ENCODE peak calls at places on chromosomes 13 and 19, in eight cellular contexts. F, R, X, E, Y, B, Z and V are unnamed samples.

GRCh38 chr19:31140717-31141116 is 208.5 kb downstream of the TSHZ3 start:
- DNase-seq in B (peak), Y (no peak), R (peak), X (no peak), E (no peak), Z (no peak), F (no peak), V (no peak)

GRCh38 chr13:21530656-21531055 is 71.6 kb upstream of the ZDHHC20 start:
- DNase-seq in F (no peak), E (no peak), R (no peak), X (no peak), B (no peak), Y (no peak), Z (no peak), V (no peak)

GRCh38 chr19:55383789-55384575 is at the start of gene TMEM238:
- DNase-seq in X (no peak), B (peak), R (peak), Y (no peak), E (no peak), Z (no peak), F (peak), V (no peak)

GRCh38 chr13:63107163-63107935 is 1691.7 kb upstream of the PCDH20 start:
- DNase-seq in Y (no peak), E (no peak), F (no peak), X (no peak), R (peak), B (no peak), Z (no peak), V (no peak)

GRCh38 chr13:42747399-42747873 is 33.9 kb upstream of the FAM216B start:
- DNase-seq in E (no peak), B (peak), R (peak), Y (no peak), X (no peak), F (no peak), Z (no peak), V (peak)

GRCh38 chr13:73521970-73522549 is 463.3 kb downstream of the KLF5 start:
- DNase-seq in Y (no peak), Z (no peak), B (no peak), F (no peak), E (no peak), X (no peak), R (peak), V (no peak)

GRCh38 chr19:31448221-31448657 is 99.0 kb upstream of the TSHZ3 start:
- DNase-seq in F (peak), X (peak), B (peak), Z (peak), Y (no peak), R (peak), E (no peak), V (peak)

GRCh38 chr19:54518844-54519243 is 16.2 kb downstream of the LAIR2 start:
- DNase-seq in E (no peak), R (peak), X (no peak), Z (no peak), F (no peak), B (no peak), Y (no peak), V (no peak)

GRCh38 chr19:49056101-49056901 is 1.2 kb downstream of the CGB7 start:
- DNase-seq in Z (peak), R (peak), X (no peak), E (no peak), F (peak), Y (no peak), B (peak), V (no peak)

GRCh38 chr13:39957868-39958676 is 302.6 kb downstream of the COG6 start:
- DNase-seq in R (no peak), B (no peak), Z (no peak), F (no peak), X (no peak), E (no peak), Y (no peak), V (no peak)

GRCh38 chr13:63680704-63681103 is 2265.1 kb upstream of the PCDH20 start:
- DNase-seq in E (no peak), B (no peak), Z (no peak), Y (no peak), F (no peak), X (no peak), R (no peak), V (no peak)

GRCh38 chr19:35619290-35619923 is 6.9 kb downstream of the HAUS5 start:
- DNase-seq in Y (no peak), B (no peak), F (no peak), X (no peak), R (no peak), Z (no peak), E (no peak), V (no peak)

GRCh38 chr13:100024023-100024422 is 42.4 kb downstream of the ZIC2 start:
- DNase-seq in F (no peak), B (no peak), Y (no peak), X (no peak), Z (no peak), R (no peak), E (no peak), V (no peak)

GRCh38 chr19:55563261-55563690 is 17.4 kb downstream of the ZNF579 start:
- DNase-seq in Z (no peak), E (no peak), F (peak), B (peak), Y (no peak), R (no peak), X (no peak), V (no peak)

GRCh38 chr19:38792250-38793111 is 3.5 kb downstream of the LGALS7B start:
- DNase-seq in B (peak), E (no peak), F (peak), Z (no peak), X (no peak), Y (no peak), R (no peak), V (no peak)

GRCh38 chr19:597406-598315 is 8.0 kb downstream of the HCN2 start:
- DNase-seq in B (no peak), Y (no peak), E (no peak), X (no peak), F (no peak), R (no peak), Z (no peak), V (no peak)

GRCh38 chr19:55257461-55258411 is 1.1 kb downstream of the PPP6R1 start:
- DNase-seq in E (no peak), F (no peak), Z (no peak), Y (no peak), R (peak), X (peak), B (peak), V (no peak)

GRCh38 chr19:34366670-34367423 is 1.9 kb downstream of the GPI start:
- DNase-seq in F (no peak), X (no peak), B (peak), E (no peak), R (peak), Y (no peak), Z (no peak), V (no peak)

GRCh38 chr19:1027020-1027952 is 878 bp downstream of the CNN2 start:
- DNase-seq in Y (no peak), Z (no peak), E (no peak), B (peak), F (peak), R (peak), X (no peak), V (no peak)

GRCh38 chr19:2315818-2316353 is 7.9 kb upstream of the LINGO3 start:
- DNase-seq in B (peak), Z (peak), R (peak), E (peak), F (peak), Y (no peak), X (no peak), V (no peak)

GRCh38 chr13:80126382-80127068 is 214.4 kb downstream of the SPRY2 start:
- DNase-seq in Y (no peak), B (no peak), F (no peak), R (no peak), Z (no peak), E (no peak), X (no peak), V (no peak)

GRCh38 chr19:39254539-39255345 is 6.1 kb upstream of the IFNL4 start:
- DNase-seq in Y (no peak), E (no peak), B (no peak), X (no peak), Z (no peak), F (no peak), R (no peak), V (no peak)

GRCh38 chr19:49064768-49065611 is at the start of gene NTF4:
- DNase-seq in F (no peak), Y (no peak), X (no peak), B (peak), R (no peak), Z (no peak), E (no peak), V (no peak)

DNA sequence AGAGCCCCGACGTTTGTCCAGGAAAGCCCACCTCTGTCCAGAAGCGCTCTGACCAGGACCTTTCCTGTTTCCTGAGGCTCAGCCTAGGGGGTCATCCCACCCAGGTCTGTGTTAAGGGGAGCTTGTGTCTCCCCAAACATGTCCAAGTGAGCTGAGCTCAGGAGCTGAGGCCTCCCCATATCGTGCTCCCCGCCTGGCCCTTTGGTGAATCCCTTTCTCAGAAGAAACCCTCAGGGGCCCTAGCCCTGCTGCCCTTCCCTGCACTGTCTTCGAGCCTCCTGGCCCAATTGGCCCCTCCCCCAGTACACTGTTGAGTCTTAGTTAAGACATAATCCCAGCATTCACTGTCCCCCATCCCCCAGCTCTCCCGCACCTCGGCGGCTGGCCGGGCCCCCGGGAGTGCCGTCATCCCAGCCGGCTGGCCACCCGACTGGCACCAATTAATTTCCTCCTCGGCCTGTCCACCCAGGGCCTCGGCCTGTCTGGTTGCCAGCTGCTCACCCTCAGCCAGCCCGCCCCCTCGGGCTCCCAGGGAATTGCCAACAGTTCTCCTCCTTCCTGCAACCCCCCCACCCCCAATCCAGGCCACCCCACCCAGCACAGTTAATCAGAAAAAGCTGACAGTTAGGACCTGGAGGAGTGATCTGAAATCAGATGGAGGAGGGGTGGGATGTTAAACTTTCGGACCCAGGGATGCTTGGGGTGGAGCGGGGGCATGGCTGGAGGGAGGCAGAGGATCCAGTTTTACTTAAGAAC is 13.6 kb downstream of the IER2 start:
- DNase-seq in E (peak), Z (peak), F (peak), X (peak), B (peak), Y (no peak), R (peak), V (no peak)
- H3K4me3 ChIP-seq in E (peak), Z (peak), F (peak), X (peak), B (peak), Y (peak), R (peak), V (peak)

DNA sequence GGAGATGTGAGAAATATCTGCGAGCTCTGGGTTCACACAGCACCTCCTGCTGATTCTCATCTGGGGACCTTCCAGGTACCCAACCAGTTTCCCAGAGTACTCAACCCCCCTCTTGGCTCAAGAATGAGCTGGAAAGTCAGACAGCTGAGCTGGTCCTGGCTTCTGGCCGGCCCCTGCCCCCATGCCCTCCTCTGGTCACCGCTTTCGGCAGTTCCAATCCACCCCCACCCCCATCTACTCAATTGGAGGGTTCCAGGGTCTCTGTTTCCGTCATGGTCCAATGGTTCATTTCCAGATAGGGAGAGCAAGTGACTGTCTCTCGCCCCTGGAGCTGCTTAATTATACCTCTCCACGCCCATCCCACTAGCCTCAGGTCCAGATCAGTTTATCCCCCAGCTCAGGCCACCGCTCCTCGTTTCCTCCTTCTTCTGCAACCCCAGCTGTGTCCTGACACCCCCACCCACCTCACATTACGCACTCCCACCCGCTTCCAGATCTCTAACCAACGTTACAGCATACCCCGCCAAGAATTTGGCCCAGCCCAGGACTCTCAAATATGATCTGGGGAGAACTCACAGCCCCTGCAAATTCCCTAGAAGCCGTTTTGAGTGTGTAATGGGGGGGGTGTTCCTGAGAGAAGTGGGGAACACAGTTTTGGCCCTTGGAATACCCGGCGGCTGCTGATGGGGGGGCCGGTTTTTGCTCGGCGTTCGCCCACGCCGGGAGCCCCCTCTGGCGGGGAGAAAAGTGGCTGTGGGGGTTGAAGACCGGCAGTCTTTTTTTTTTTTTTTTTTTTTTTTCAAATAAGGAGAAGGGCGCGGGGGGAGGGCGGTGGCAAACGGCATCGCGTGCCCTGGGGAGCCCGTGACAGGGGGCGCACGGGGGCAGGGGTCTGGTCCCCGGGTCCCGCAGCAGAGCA is 1.8 kb upstream of the PDE4A start:
- DNase-seq in R (no peak), E (no peak), F (no peak), B (peak), Z (no peak), X (no peak), Y (no peak), V (no peak)
- TF ChIP-seq CTCF in R (no peak), E (no peak), F (no peak), B (peak), Z (no peak), X (no peak), Y (no peak), V (no peak)

GRCh38 chr13:82569581-82569980 is 1312.7 kb downstream of the SLITRK1 start:
- DNase-seq in Z (no peak), B (no peak), Y (no peak), F (no peak), R (no peak), E (no peak), X (no peak), V (no peak)
- H3K4me3 ChIP-seq in Z (no peak), B (no peak), Y (no peak), F (no peak), R (no peak), E (no peak), X (no peak), V (no peak)

DNA sequence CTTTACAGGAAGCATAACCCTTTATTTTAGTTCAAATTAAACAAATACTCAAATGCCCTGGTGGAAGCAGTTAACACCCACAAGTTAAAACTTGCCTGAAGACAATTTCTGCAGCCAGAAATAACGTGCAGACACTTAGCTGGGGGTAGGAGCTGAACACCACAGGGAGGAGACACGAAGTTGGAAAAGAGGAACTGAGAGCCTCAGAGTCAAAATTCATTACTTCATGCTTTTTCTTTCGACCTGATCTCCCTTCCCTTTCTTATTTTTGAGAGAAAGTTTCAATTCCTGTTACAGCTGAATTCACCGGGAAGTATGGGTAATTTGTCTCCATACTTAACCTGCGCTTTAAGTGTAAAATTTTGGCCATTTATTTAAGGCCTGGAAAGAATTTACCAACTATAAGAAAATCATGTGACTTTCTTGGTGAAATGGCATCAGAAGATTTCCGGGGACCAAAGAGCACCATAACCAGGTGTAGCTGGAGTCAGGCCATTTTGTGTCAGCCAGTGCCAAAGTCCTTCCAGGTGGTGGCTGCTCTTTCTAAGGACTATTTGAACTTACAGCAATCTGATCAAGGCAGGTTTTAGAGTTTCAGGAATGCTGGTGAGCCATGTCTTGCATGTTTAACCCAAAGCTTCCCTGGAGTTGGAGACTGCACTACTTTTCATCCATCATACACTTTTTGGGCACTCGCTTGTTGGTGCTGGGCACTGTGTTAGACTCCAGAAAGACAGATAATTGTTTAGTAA is 46.5 kb upstream of the RCBTB2 start:
- DNase-seq in E (no peak), Y (no peak), B (no peak), F (no peak), R (no peak), Z (no peak), X (no peak), V (no peak)
- TF ChIP-seq CTCF in E (no peak), Y (no peak), B (no peak), F (no peak), R (no peak), Z (no peak), X (no peak), V (no peak)

DNA sequence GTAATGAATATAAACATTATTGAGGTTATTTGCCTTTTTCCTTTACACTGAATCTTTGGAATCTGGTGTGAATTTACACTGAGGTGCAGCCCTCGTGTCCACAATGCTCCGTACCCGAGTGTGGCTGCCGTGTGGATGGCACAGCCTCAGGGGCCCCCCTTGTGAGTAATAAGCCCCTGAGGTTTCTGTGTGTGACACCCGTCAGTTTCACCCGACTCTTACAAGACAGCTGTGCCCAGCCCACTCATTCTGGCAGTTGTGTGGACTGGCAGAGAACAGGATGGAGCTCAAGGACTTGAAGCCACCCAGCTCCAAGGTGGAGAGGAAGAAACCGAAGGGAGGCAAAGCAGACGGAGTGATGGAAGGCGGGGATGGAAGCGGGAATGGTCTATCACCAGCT is 7.8 kb downstream of the PROZ start:
- DNase-seq in B (no peak), Z (no peak), F (no peak), R (no peak), Y (no peak), X (no peak), E (no peak), V (no peak)
- H3K4me3 ChIP-seq in B (no peak), Z (no peak), F (no peak), R (no peak), Y (no peak), X (no peak), E (no peak), V (no peak)

DNA sequence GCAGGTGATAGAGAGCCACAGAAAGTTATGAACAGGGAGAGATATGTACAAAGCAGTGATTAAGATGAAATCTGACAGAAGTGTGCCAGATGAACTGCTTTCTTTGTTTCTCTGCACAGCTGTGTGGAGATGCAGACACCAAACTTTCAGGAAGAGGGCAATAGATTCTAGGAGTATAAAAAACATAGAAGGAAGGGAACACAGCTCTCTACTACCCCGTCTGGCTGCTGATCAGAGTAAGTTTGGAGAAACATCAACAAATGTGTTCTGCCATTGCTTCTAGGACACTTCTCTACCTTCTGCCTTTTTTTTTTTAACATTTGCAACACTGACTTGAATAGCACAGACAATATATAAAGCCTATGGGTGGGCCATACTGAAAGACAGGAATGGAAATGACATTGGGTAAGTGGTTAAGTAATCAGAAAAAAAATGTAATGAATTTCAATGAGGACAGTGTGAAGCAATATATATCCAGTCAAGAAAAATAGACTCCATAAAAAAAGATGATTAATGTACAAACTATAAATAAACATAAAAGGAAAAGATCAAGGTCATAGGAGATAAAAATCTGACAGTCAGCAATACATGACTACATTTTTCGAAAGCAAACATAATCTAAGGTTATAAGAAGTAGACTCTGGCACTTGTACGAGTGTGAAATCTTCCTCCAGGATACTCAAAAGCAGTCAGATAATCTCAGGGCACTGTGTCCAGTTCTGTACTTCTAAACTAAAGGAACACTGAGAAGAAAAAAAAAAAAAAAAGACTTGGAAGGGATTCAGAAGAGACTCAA is 21.4 kb downstream of the NUFIP1 start:
- DNase-seq in Y (no peak), F (no peak), X (no peak), R (peak), Z (no peak), B (peak), E (no peak), V (peak)
- TF ChIP-seq CTCF in Y (no peak), F (no peak), X (no peak), R (peak), Z (no peak), B (peak), E (no peak), V (no peak)

GRCh38 chr13:53507741-53508140 is 479.1 kb downstream of the OLFM4 start:
- DNase-seq in X (no peak), Y (no peak), R (no peak), Z (no peak), B (no peak), F (no peak), E (no peak), V (no peak)

GRCh38 chr13:53513199-53513598 is 484.6 kb downstream of the OLFM4 start:
- DNase-seq in E (no peak), Y (no peak), F (no peak), X (no peak), R (no peak), Z (no peak), B (no peak), V (no peak)
- H3K4me3 ChIP-seq in E (no peak), Y (no peak), F (no peak), X (no peak), R (no peak), Z (peak), B (no peak), V (no peak)